ENCODE peak calls at places on chromosomes 16 and 17, in four cellular contexts. M, Z, G and T are unnamed samples.
A peak's percentile ranks its signal among the peaks of the same experiment; 100 is the strongest.

GRCh38 chr17:67312265-67312664 is 54.1 kb downstream of the PSMD12 start:
- DNase-seq in Z (no peak), M (no peak), G (no peak), T (no peak)

GRCh38 chr16:11679250-11679649 is 11.0 kb downstream of the SNN start:
- DNase-seq in M (no peak), G (no peak), Z (no peak), T (no peak)

GRCh38 chr16:49411121-49411970 is 37.7 kb downstream of the C16orf78 start:
- DNase-seq in G (no peak), M (no peak), Z (no peak), T (no peak)

GRCh38 chr16:86375370-86375769 is 135.0 kb upstream of the FOXF1 start:
- DNase-seq in M (no peak), G (no peak), Z (no peak), T (no peak)

GRCh38 chr16:80147021-80147680 is 393.6 kb upstream of the DYNLRB2 start:
- DNase-seq in M (no peak), G (no peak), Z (no peak), T (no peak)

GRCh38 chr17:4381690-4382671 is 15.5 kb upstream of the UBE2G1 start:
- DNase-seq in G (no peak), M (no peak), Z (no peak), T (no peak)

GRCh38 chr17:75774988-75775668 is 9.5 kb upstream of the UNK start:
- DNase-seq in M (no peak), G (peak; percentile 57), Z (no peak), T (no peak)

GRCh38 chr17:10879110-10879509 is 41.2 kb upstream of the PIRT start:
- DNase-seq in M (peak; percentile 30), Z (no peak), G (peak; percentile 67), T (no peak)

GRCh38 chr16:29825145-29826044 is 5.1 kb downstream of the MVP start:
- DNase-seq in M (peak; percentile 78), G (no peak), Z (no peak), T (peak; percentile 44)

GRCh38 chr16:9154576-9155410 is 63.3 kb downstream of the HAPSTR1 start:
- DNase-seq in G (no peak), Z (no peak), M (no peak), T (no peak)

GRCh38 chr17:17749921-17750320 is 68.7 kb downstream of the RAI1 start:
- DNase-seq in G (peak; percentile 81), Z (peak; percentile 36), M (peak; percentile 75), T (peak; percentile 63)

GRCh38 chr17:78935419-78936323 is 10.5 kb upstream of the TIMP2 start:
- DNase-seq in M (peak; percentile 82), G (no peak), Z (no peak), T (peak; percentile 23)

GRCh38 chr17:75439287-75439686 is 17.1 kb upstream of the TMEM94 start:
- DNase-seq in M (peak; percentile 52), G (no peak), Z (no peak), T (no peak)

GRCh38 chr16:83831451-83831987 is 23.7 kb downstream of the HSBP1 start:
- DNase-seq in G (no peak), Z (no peak), M (no peak), T (no peak)

GRCh38 chr16:1746693-1747195 is 24.6 kb downstream of the NME3 start:
- DNase-seq in Z (no peak), M (peak; percentile 61), G (no peak), T (no peak)

GRCh38 chr17:79473111-79473835 is 137.6 kb downstream of the RBFOX3 start:
- DNase-seq in M (peak; percentile 100), G (no peak), Z (peak; percentile 39), T (peak; percentile 88)

GRCh38 chr17:29593546-29594440 is 861 bp downstream of the ANKRD13B start:
- DNase-seq in G (peak; percentile 72), M (peak; percentile 57), Z (no peak), T (peak; percentile 50)

GRCh38 chr16:88608076-88608475 is 30.3 kb upstream of the IL17C start:
- DNase-seq in Z (no peak), M (no peak), G (no peak), T (no peak)

GRCh38 chr17:40312131-40312731 is 3.3 kb downstream of the RARA start:
- DNase-seq in Z (no peak), M (no peak), G (no peak), T (no peak)

GRCh38 chr16:11084484-11085024 is 140.2 kb downstream of the CLEC16A start:
- DNase-seq in Z (peak; percentile 23), M (no peak), G (no peak), T (peak; percentile 57)

GRCh38 chr17:71917715-71918114 is 203.1 kb upstream of the SOX9 start:
- DNase-seq in M (no peak), Z (no peak), G (no peak), T (no peak)

GRCh38 chr17:59372138-59372751 is 40.8 kb downstream of the YPEL2 start:
- DNase-seq in G (no peak), Z (no peak), M (no peak), T (peak; percentile 17)

GRCh38 chr16:66553223-66553622 is 847 bp downstream of the CKLF start:
- DNase-seq in M (no peak), G (no peak), Z (no peak), T (no peak)

GRCh38 chr17:12463102-12463501 is 202.6 kb upstream of the MYOCD start:
- DNase-seq in M (no peak), G (no peak), Z (no peak), T (no peak)

GRCh38 chr17:52383493-52384100 is 225.1 kb upstream of the CA10 start:
- DNase-seq in Z (peak; percentile 71), M (peak; percentile 70), G (peak; percentile 69), T (peak; percentile 12)

GRCh38 chr17:58312021-58312630 is 16.5 kb downstream of the TSPOAP1 start:
- DNase-seq in Z (no peak), M (no peak), G (peak; percentile 40), T (no peak)

GRCh38 chr16:82955836-82956348 is 329.1 kb downstream of the CDH13 start:
- DNase-seq in Z (no peak), G (no peak), M (no peak), T (no peak)

GRCh38 chr16:56343661-56344517 is 81.5 kb downstream of the AMFR start:
- DNase-seq in M (peak; percentile 33), G (no peak), Z (no peak), T (no peak)

GRCh38 chr16:56339431-56340195 is 85.7 kb downstream of the AMFR start:
- DNase-seq in M (no peak), Z (no peak), G (no peak), T (no peak)

GRCh38 chr16:56340864-56341365 is 84.4 kb downstream of the AMFR start:
- DNase-seq in M (no peak), G (no peak), Z (no peak), T (no peak)

GRCh38 chr16:56340416-56340815 is 84.9 kb downstream of the AMFR start:
- DNase-seq in G (no peak), M (no peak), Z (no peak), T (no peak)

GRCh38 chr16:56341656-56342397 is 83.5 kb downstream of the AMFR start:
- DNase-seq in Z (no peak), M (no peak), G (no peak), T (no peak)
- TF ChIP-seq RNF2 in Z (no peak), M (no peak), G (no peak), T (no peak)

GRCh38 chr16:425740-426114 is 278 bp downstream of the RAB11FIP3 start:
- DNase-seq in Z (no peak), M (no peak), G (no peak), T (no peak)

GRCh38 chr16:427295-427694 is 1.8 kb downstream of the RAB11FIP3 start:
- DNase-seq in G (no peak), M (no peak), Z (no peak), T (no peak)

GRCh38 chr16:426115-426905 is 861 bp downstream of the RAB11FIP3 start:
- DNase-seq in M (no peak), Z (no peak), G (peak; percentile 63), T (no peak)

GRCh38 chr16:425082-425718 is at the start of gene RAB11FIP3:
- DNase-seq in M (peak; percentile 87), Z (peak; percentile 53), G (peak; percentile 93), T (peak; percentile 92)

GRCh38 chr16:426906-427249 is 1.4 kb downstream of the RAB11FIP3 start:
- DNase-seq in G (no peak), Z (no peak), M (no peak), T (no peak)
- TF ChIP-seq USF2 in G (no peak), Z (no peak), M (no peak), T (no peak)

GRCh38 chr16:22073350-22073749 is 19.0 kb upstream of the VWA3A start:
- DNase-seq in M (no peak), G (no peak), Z (no peak), T (no peak)

GRCh38 chr16:22075043-22075757 is 17.1 kb upstream of the VWA3A start:
- DNase-seq in M (no peak), G (no peak), Z (no peak), T (no peak)

GRCh38 chr16:22071352-22071923 is 20.9 kb upstream of the VWA3A start:
- DNase-seq in M (no peak), G (no peak), Z (no peak), T (no peak)

GRCh38 chr16:22075776-22076175 is 16.6 kb upstream of the VWA3A start:
- DNase-seq in G (no peak), Z (no peak), M (no peak), T (no peak)

DNA sequence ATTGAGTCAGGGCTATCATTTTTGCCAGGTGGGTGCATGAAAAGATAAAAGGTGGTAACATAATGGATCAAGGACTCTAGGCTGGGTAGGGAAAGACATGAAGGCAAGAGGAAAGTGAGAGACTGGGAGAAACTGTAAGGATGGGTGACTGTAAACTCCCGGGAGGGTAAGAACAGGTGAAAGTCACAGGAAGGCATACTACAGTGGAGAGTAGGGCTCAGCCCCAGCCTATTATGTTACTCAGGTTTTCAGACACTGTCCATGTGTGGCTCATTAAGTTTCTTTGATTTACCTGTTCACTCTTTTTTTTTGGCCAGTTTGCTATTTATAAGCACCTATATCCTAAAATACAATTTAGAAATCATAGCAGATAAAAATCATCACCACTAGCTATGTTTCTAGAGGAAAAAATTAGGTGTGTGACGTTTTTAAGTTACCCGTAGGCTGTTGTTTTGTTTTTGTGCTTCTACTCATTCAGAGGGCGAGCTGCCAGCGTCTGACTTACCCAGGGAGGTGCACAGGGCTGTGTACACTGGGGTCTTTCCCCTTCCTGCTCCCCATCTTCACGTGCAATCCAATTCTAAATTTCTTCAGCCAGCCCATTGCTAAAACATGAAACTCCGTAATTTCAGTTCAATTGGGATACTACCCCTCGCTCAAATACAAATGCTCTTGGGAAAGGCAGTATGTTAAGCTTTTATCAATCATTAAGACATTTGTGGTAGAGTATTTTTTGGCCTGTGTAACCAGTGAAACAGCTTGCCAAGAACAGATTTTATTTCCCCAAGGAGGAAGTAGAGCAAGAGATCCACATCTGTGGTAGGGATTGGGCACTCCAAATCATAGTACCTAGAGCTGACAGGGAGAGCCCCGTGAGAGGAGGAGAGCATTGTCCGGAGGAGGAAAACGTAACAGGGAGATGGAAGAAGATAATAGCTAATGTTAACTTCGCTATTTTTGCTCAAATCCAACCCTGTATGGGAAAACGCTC is 21.7 kb upstream of the VWA3A start:
- DNase-seq in Z (no peak), G (no peak), M (no peak), T (no peak)
- TF ChIP-seq RNF2 in Z (no peak), G (no peak), M (no peak), T (no peak)

DNA sequence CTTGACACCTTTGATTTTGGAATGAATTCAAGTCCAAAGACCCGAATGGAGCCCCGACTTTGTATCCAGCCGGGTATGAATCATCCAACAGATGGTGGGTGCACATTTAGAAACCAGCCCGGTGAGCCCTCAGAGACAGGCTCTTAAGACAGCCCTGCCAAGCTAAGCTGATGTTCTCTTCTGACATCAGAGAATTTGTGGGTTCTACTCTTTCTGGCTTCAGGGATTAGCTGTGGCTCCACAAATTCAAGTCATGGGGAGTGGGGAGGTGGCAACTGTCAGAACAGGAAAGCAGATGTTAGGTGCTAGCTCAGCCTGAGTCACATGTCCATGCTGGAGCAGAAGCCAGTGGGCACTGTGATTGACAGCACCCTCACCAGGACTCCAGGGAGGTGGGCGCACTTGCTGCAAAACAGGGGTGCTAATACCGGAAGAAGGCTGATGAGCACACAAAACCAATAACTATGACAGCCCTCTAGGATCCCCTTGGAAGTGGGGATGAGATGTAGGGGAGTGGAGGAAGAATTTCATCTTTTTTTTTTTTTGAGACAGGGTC is 31.4 kb upstream of the XYLT2 start:
- DNase-seq in Z (no peak), G (no peak), M (no peak), T (no peak)
- TF ChIP-seq USF2 in Z (no peak), G (no peak), M (no peak), T (no peak)